ENCODE peak calls at places on chromosomes 3 and 15, in five cellular contexts. G is fibroblast of lung, M is neuronal stem cell, Z is HepG2, H is K562. T is an unnamed sample.

GRCh38 chr15:99213187-99213811 is 36.1 kb downstream of the TTC23 start:
- DNase-seq in G (peak), M (peak), Z (peak), H (peak), T (peak)

GRCh38 chr3:46899151-46900006 is 21.9 kb downstream of the PTH1R start:
- DNase-seq in G (no peak), M (no peak), Z (no peak), H (no peak), T (no peak)

GRCh38 chr3:114454592-114455251 is 160.9 kb downstream of the TIGIT start:
- DNase-seq in G (peak), M (peak), Z (no peak), H (no peak), T (no peak)

GRCh38 chr15:85581495-85581894 is 201.1 kb downstream of the AKAP13 start:
- DNase-seq in G (no peak), M (no peak), Z (no peak), H (no peak), T (peak)

GRCh38 chr3:110301781-110302180 is 769.8 kb upstream of the NECTIN3 start:
- DNase-seq in G (no peak), M (no peak), Z (no peak), H (no peak), T (no peak)

GRCh38 chr3:127337911-127338531 is 50.2 kb upstream of the PRR20G start:
- DNase-seq in G (no peak), M (no peak), Z (no peak), H (no peak), T (no peak)

GRCh38 chr3:22971497-22971896 is 231.6 kb upstream of the UBE2E2 start:
- DNase-seq in G (no peak), M (no peak), Z (no peak), H (no peak), T (no peak)

GRCh38 chr3:55159711-55160110 is 231.9 kb upstream of the LRTM1 start:
- DNase-seq in G (no peak), M (no peak), Z (no peak), H (no peak), T (no peak)

GRCh38 chr3:177777699-177778098 is 580.4 kb upstream of the TBL1XR1 start:
- DNase-seq in G (peak), M (peak), Z (peak), H (peak), T (peak)

GRCh38 chr15:62063851-62064635 is 2.7 kb upstream of the C2CD4A start:
- DNase-seq in G (no peak), M (no peak), Z (no peak), H (no peak), T (no peak)

GRCh38 chr3:61564405-61565059 is 3.2 kb downstream of the PTPRG start:
- DNase-seq in G (peak), M (peak), Z (no peak), H (peak), T (no peak)

GRCh38 chr15:66999601-67000000 is 65.8 kb upstream of the SMAD3 start:
- DNase-seq in G (no peak), M (no peak), Z (no peak), H (no peak), T (no peak)

GRCh38 chr3:138113309-138113708 is 2.1 kb downstream of the DZIP1L start:
- DNase-seq in G (no peak), M (no peak), Z (no peak), H (no peak), T (no peak)

GRCh38 chr3:112092439-112093179 is 6.4 kb downstream of the C3orf52 start:
- DNase-seq in G (peak), M (no peak), Z (no peak), H (no peak), T (no peak)

GRCh38 chr3:37935756-37936666 is 54.6 kb upstream of the VILL start:
- DNase-seq in G (peak), M (peak), Z (peak), H (no peak), T (no peak)

GRCh38 chr15:66923438-66923881 is 141.9 kb upstream of the SMAD3 start:
- DNase-seq in G (no peak), M (peak), Z (peak), H (peak), T (peak)

GRCh38 chr3:126509565-126510322 is 7.8 kb downstream of the UROC1 start:
- DNase-seq in G (no peak), M (no peak), Z (no peak), H (no peak), T (no peak)

GRCh38 chr3:172321035-172321434 is 127.2 kb downstream of the GHSR start:
- DNase-seq in G (peak), M (no peak), Z (peak), H (no peak), T (no peak)

GRCh38 chr15:40430271-40430805 is 10.4 kb upstream of the BAHD1 start:
- DNase-seq in G (peak), M (no peak), Z (no peak), H (peak), T (no peak)

GRCh38 chr3:40731445-40731844 is 206.7 kb downstream of the ZNF621 start:
- DNase-seq in G (no peak), M (no peak), Z (no peak), H (no peak), T (no peak)

GRCh38 chr3:23702198-23702597 is 103.6 kb upstream of the UBE2E1 start:
- DNase-seq in G (no peak), M (no peak), Z (no peak), H (no peak), T (no peak)

GRCh38 chr3:43288366-43288765 is 2.0 kb downstream of the SNRK start:
- DNase-seq in G (peak), M (no peak), Z (no peak), H (no peak), T (no peak)

GRCh38 chr3:11589706-11590105 is 54.0 kb downstream of the VGLL4 start:
- DNase-seq in G (no peak), M (no peak), Z (no peak), H (no peak), T (no peak)

GRCh38 chr3:95758707-95759106 is 1055.7 kb upstream of the EPHA6 start:
- DNase-seq in G (no peak), M (no peak), Z (no peak), H (no peak), T (no peak)

GRCh38 chr3:64220161-64220560 is 5.1 kb downstream of the PRICKLE2 start:
- DNase-seq in G (peak), M (no peak), Z (no peak), H (no peak), T (no peak)
- H3K4me2 ChIP-seq in G (peak), M (no peak), Z (no peak), H (no peak), T (no peak)

DNA sequence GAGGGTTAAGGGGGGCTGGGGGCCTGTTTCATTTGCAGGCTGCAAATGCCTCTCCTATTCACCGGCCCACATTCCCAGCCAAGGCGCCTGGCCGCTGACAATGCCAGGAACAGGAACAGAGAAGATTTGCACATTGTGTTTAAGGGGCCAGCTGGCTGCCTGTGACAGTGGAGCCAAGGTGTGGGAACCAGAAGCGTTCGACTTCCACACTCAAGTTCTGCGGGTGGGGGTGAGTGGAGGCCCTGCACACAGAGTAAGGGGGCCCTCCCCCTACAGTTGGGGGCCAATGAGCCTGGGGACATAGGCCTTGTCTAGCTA is 9.5 kb downstream of the IGDCC3 start:
- DNase-seq in G (no peak), M (peak), Z (no peak), H (no peak), T (no peak)
- H3K4me2 ChIP-seq in G (no peak), M (peak), Z (peak), H (no peak), T (no peak)

GRCh38 chr3:149577801-149578200 is 80.0 kb downstream of the WWTR1 start:
- DNase-seq in G (no peak), M (no peak), Z (no peak), H (no peak), T (no peak)

GRCh38 chr3:149579161-149579560 is 78.7 kb downstream of the WWTR1 start:
- DNase-seq in G (no peak), M (no peak), Z (no peak), H (no peak), T (no peak)

GRCh38 chr3:149575213-149575961 is 82.4 kb downstream of the WWTR1 start:
- DNase-seq in G (peak), M (no peak), Z (peak), H (no peak), T (no peak)

GRCh38 chr3:149572796-149573414 is 84.9 kb downstream of the WWTR1 start:
- DNase-seq in G (peak), M (no peak), Z (no peak), H (no peak), T (no peak)

GRCh38 chr3:149576071-149576564 is 81.7 kb downstream of the WWTR1 start:
- DNase-seq in G (peak), M (no peak), Z (peak), H (peak), T (no peak)
- H3K4me2 ChIP-seq in G (peak), M (no peak), Z (no peak), H (peak), T (no peak)

DNA sequence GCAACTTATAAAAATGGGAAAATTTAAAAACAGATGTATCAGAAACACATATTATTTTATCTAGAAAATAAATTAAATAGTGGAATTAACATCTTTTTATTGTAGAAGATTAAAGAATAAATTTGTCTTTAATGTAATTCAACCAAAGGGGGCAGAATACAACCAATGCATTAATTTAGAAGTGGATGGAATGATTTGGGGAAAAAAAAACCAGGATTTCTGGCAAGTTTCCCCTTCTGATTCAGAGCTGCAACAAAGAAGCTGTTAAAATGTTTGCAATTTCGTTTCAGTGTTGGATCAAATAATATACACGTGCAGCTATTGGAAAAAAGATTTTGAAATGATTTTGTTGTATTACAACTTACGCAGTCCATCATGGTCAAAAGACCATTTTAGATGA is 71.6 kb upstream of the ZNF280D start:
- DNase-seq in G (peak), M (no peak), Z (no peak), H (no peak), T (no peak)
- H3K4me2 ChIP-seq in G (no peak), M (no peak), Z (no peak), H (no peak), T (no peak)

DNA sequence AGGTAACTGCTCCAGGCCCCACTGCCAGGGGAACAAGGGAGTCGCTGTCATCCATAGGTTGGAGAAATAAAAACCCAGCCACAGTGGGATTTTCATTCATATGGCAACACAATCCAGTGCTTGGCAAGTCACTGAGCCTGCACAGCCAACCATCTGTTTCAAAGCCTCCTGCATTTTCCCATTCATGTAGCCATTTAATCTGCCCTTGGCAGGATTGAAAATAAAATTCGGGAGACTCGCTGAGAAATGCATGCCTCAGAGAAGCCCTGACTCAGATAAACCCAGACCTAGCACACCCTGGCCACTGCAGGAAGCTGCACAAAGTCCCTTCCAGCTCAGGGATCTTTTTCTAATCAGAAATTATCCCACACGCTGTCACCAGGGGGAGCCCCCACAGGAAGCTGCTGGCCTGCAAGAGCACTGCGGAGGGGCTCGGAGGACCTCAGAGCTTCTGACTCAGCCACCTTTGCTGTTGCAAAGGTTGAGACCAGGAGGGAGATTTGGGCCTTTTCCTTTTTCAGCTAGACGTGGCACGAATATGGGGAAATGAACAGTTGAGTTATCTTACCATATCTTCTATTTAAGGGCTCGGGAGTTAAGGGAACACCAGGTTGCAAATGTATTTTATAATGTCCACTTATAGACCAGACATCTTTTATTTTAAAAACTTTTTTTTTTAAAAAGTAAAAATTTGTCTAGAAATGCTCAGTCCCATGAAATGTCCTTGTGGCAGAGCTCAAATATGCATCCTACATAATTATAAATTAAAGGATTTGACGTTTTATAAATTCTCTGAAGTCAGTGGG is 103.4 kb upstream of the VEPH1 start:
- DNase-seq in G (peak), M (peak), Z (peak), H (peak), T (peak)
- H3K4me2 ChIP-seq in G (peak), M (peak), Z (peak), H (peak), T (no peak)

GRCh38 chr3:32977842-32978241 is 26.4 kb downstream of the CCR4 start:
- DNase-seq in G (no peak), M (no peak), Z (no peak), H (no peak), T (no peak)

GRCh38 chr3:32972482-32973146 is 21.2 kb downstream of the CCR4 start:
- DNase-seq in G (no peak), M (no peak), Z (no peak), H (peak), T (no peak)

GRCh38 chr3:32973982-32974381 is 22.5 kb downstream of the CCR4 start:
- DNase-seq in G (peak), M (no peak), Z (no peak), H (no peak), T (peak)

GRCh38 chr3:32975891-32976290 is 24.4 kb downstream of the CCR4 start:
- DNase-seq in G (no peak), M (no peak), Z (no peak), H (no peak), T (no peak)
- H3K4me2 ChIP-seq in G (no peak), M (no peak), Z (no peak), H (no peak), T (no peak)

T was measured in DND-41.